ENCODE peak calls at places on chromosomes 1 and 21, in nine cellular contexts. P is heart right ventricle, C is cardiac muscle cell, S is heart left ventricle, Z is psoas muscle, G is bronchial epithelial cell, F is astrocyte, U is esophagus squamous epithelium, K is pancreas. Q is an unnamed sample. For H3K36me3, the result is how much of the 10 kb centered on the place peaks cover.

GRCh38 chr1:9294910-9295636 is 2.4 kb downstream of the SPSB1 start:
- DNase-seq in P (no peak), C (peak), S (peak), Z (peak), G (no peak), F (peak), U (no peak), K (no peak), Q (peak)

GRCh38 chr1:159817276-159818041 is 9.2 kb upstream of the SLAMF8 start:
- DNase-seq in P (no peak), C (no peak), S (no peak), Z (no peak), G (peak), F (no peak), U (no peak), K (no peak), Q (no peak)

GRCh38 chr1:37477946-37478345 is 3.6 kb downstream of the ZC3H12A start:
- DNase-seq in P (no peak), C (no peak), S (no peak), Z (peak), G (peak), F (no peak), U (no peak), K (peak), Q (no peak)

GRCh38 chr1:232538224-232538942 is 91.5 kb downstream of the SIPA1L2 start:
- DNase-seq in P (no peak), C (peak), S (no peak), Z (no peak), G (peak), F (peak), U (no peak), K (no peak), Q (no peak)

GRCh38 chr1:184624051-184624450 is 130.6 kb downstream of the EDEM3 start:
- DNase-seq in P (no peak), C (no peak), S (no peak), Z (no peak), G (peak), F (no peak), U (no peak), K (no peak), Q (no peak)

GRCh38 chr1:84353665-84354064 is 44.6 kb upstream of the DNASE2B start:
- DNase-seq in P (no peak), C (peak), S (no peak), Z (no peak), G (no peak), F (peak), U (no peak), K (no peak), Q (no peak)

GRCh38 chr21:27648560-27648959 is 681.7 kb upstream of the ADAMTS5 start:
- DNase-seq in P (no peak), C (peak), S (no peak), Z (no peak), G (peak), F (peak), U (no peak), K (no peak), Q (no peak)

GRCh38 chr1:89952021-89952995 is 42.6 kb upstream of the ZNF326 start:
- DNase-seq in P (no peak), C (peak), S (no peak), Z (no peak), G (no peak), F (peak), U (no peak), K (no peak), Q (no peak)

GRCh38 chr1:116334868-116335649 is 38.0 kb upstream of the ATP1A1 start:
- DNase-seq in P (no peak), C (peak), S (no peak), Z (no peak), G (no peak), F (no peak), U (no peak), K (no peak), Q (no peak)

GRCh38 chr1:221317537-221317936 is 424.4 kb downstream of the DUSP10 start:
- DNase-seq in P (no peak), C (no peak), S (no peak), Z (no peak), G (no peak), F (no peak), U (no peak), K (no peak), Q (no peak)

GRCh38 chr1:228689255-228689654 is 46.0 kb upstream of the RHOU start:
- DNase-seq in P (no peak), C (no peak), S (no peak), Z (no peak), G (no peak), F (no peak), U (no peak), K (no peak), Q (no peak)

GRCh38 chr1:39960461-39960958 is 5.6 kb downstream of the MFSD2A start:
- DNase-seq in P (no peak), C (no peak), S (peak), Z (no peak), G (peak), F (no peak), U (peak), K (peak), Q (peak)

GRCh38 chr1:154474802-154475201 is 27.2 kb upstream of the TDRD10 start:
- DNase-seq in P (no peak), C (peak), S (peak), Z (no peak), G (peak), F (peak), U (no peak), K (no peak), Q (no peak)

GRCh38 chr1:31380181-31380580 is 7.3 kb upstream of the FABP3 start:
- DNase-seq in P (peak), C (no peak), S (peak), Z (peak), G (no peak), F (no peak), U (no peak), K (no peak), Q (no peak)

GRCh38 chr1:147771216-147772125 is 11.1 kb upstream of the GJA5 start:
- DNase-seq in P (peak), C (peak), S (peak), Z (peak), G (peak), F (no peak), U (no peak), K (no peak), Q (no peak)

GRCh38 chr1:77227383-77227782 is 8.2 kb upstream of the PIGK start:
- DNase-seq in P (no peak), C (no peak), S (no peak), Z (no peak), G (no peak), F (no peak), U (no peak), K (no peak), Q (no peak)

GRCh38 chr21:32717851-32718316 is 9.9 kb downstream of the SYNJ1 start:
- DNase-seq in P (no peak), C (peak), S (no peak), Z (no peak), G (peak), F (peak), U (no peak), K (no peak), Q (no peak)

GRCh38 chr1:24080131-24080530 is 31.8 kb downstream of the MYOM3 start:
- DNase-seq in P (peak), C (no peak), S (peak), Z (peak), G (no peak), F (no peak), U (no peak), K (no peak), Q (no peak)

GRCh38 chr21:14677639-14678179 is 131.6 kb upstream of the SAMSN1 start:
- DNase-seq in P (no peak), C (no peak), S (no peak), Z (no peak), G (no peak), F (no peak), U (no peak), K (no peak), Q (no peak)

GRCh38 chr1:85626818-85627217 is 46.3 kb downstream of the CCN1 start:
- DNase-seq in P (no peak), C (no peak), S (no peak), Z (no peak), G (no peak), F (no peak), U (no peak), K (no peak), Q (no peak)
- H3K36me3 ChIP-seq in P (under half), C (under half), S (under half), Z (under half), G (under half), F (under half), U (under half), K (under half), Q (under half)

DNA sequence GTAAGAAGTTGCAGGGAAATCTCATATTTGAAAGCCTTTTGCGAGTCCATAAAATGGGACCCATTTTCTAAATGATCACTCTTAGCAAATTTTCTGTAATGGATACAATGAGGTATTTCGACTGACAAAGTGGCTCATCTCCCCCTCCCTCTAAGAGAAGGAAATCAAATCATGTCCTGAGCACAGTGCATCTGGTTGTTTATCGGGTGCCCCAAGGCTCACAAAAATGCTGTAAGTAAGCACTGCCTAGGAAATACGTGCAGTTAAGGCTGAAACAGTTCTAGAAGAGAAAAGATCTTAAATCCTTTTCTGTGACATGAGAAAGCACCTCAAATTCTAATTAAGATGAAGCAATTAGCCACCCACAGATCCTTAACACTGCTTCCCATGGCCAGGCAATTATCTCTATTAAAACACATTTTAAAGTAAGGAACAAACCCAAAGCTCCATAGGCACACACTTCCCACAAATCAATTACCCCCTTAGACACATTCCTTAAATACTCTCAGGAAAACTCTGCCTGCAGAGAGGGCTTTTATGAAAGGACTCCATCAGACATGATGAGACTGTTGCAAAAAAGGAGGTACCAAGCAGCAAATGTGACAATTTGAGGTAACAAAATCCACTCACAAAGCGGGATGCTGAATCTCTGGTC is 216.3 kb downstream of the KCNH1 start:
- DNase-seq in P (no peak), C (no peak), S (no peak), Z (no peak), G (no peak), F (no peak), U (no peak), K (no peak), Q (no peak)
- TF ChIP-seq CTCF in P (no peak), C (no peak), S (no peak), Z (no peak), G (no peak), F (no peak), U (no peak), K (no peak), Q (no peak)

DNA sequence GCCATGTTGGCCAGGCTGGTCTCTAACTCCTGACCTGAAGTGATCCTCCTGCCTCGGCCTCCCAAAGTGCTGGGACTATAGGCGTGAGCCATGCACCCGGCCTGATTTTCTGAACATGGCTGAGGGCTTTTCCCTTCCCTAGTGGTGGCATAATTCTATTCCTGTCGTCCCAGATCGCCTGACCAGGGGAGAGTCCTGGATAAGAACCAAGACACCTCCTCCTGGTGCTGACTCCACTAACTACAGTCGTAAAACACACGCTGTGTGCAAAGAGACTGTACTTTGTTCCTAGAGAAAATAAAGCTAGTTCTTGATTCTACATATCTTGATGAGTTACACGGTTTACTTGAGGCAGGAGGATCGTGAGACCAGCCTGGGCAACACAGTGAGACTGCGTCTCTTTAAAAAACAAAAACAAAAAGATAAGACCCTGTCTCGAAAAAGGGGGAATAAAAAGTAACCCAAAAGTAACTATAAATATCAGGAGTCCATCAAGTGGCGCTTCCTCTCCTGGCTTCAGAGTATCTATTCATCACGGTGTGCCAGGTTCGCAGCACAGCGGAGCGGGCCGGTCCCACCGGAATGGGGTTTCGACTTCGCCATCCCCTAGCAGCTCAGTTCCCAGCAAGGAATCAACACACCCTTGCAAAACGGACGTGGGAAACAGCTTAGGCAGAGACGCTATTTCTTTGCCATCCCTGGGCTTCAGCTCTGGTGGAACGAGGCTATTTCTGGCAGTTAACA is 973 bp downstream of the SDF4 start:
- DNase-seq in P (no peak), C (peak), S (no peak), Z (no peak), G (peak), F (peak), U (no peak), K (no peak), Q (no peak)
- H3K36me3 ChIP-seq in P (under half), C (under half), S (under half), Z (under half), G (under half), F (under half), U (half or more), K (under half), Q (under half)

DNA sequence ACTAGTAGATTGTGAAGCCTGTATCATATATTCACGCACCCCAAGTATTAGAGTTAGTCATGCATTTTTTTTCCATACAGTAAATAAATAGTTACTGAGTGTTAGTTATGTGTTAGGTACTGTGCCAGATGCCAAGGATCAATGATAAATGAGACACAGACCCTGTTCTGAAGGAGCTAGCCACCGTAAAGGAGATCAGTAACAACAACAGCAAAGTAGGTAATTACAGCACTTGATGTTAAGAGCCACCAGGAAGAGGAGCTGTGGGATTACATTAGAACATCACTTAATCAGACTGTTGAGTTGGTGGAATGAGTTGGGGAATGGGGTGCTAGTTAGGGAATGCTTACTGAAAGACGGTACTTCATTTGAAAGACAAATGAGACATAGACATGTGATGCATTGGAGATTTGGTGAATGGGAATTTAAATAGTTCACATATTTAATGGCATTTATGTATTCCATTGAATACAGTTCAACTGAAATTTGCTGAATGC is 21.0 kb downstream of the PRKAA2 start:
- DNase-seq in P (no peak), C (no peak), S (no peak), Z (no peak), G (no peak), F (no peak), U (no peak), K (no peak), Q (no peak)
- TF ChIP-seq CTCF in P (no peak), C (no peak), S (no peak), Z (no peak), G (no peak), F (no peak), U (no peak), K (no peak), Q (no peak)

GRCh38 chr1:222694927-222695326 is 17.4 kb downstream of the AIDA start:
- DNase-seq in P (no peak), C (no peak), S (no peak), Z (no peak), G (no peak), F (no peak), U (no peak), K (no peak), Q (no peak)

GRCh38 chr1:222697858-222698257 is 14.4 kb downstream of the AIDA start:
- DNase-seq in P (no peak), C (peak), S (no peak), Z (no peak), G (no peak), F (peak), U (no peak), K (no peak), Q (no peak)

GRCh38 chr1:222702210-222702609 is 10.1 kb downstream of the AIDA start:
- DNase-seq in P (no peak), C (no peak), S (no peak), Z (no peak), G (no peak), F (no peak), U (no peak), K (no peak), Q (no peak)

GRCh38 chr1:222696741-222697140 is 15.6 kb downstream of the AIDA start:
- DNase-seq in P (no peak), C (no peak), S (no peak), Z (no peak), G (no peak), F (no peak), U (no peak), K (no peak), Q (no peak)

DNA sequence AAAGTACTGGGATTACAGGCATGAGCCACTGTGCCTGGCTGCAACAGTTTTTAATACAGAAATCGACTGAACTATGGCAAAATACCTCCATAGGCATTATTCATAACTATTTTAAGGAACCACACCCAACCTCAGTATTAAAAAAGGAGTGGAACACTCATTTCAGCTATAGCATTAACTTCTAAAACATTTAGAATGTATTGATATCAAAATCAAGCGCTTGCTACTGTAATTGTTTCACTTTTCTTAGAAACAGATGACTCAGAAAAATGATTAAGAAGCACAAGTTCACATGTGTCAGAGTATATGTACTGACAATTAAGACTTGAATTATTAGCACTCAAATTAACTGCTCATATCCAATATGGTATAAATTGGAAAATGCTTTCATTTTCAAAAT is 15.1 kb downstream of the AIDA start:
- DNase-seq in P (no peak), C (no peak), S (no peak), Z (no peak), G (peak), F (no peak), U (no peak), K (no peak), Q (no peak)
- H3K36me3 ChIP-seq in P (under half), C (under half), S (half or more), Z (under half), G (under half), F (under half), U (half or more), K (under half), Q (under half)

GRCh38 chr1:183483224-183483623 is 10.9 kb downstream of the SMG7 start:
- DNase-seq in P (no peak), C (no peak), S (no peak), Z (no peak), G (no peak), F (no peak), U (no peak), K (no peak), Q (no peak)

GRCh38 chr1:183480971-183481431 is 8.7 kb downstream of the SMG7 start:
- DNase-seq in P (no peak), C (peak), S (no peak), Z (no peak), G (peak), F (no peak), U (no peak), K (no peak), Q (peak)

GRCh38 chr1:183487686-183488442 is 15.6 kb downstream of the SMG7 start:
- DNase-seq in P (no peak), C (no peak), S (no peak), Z (no peak), G (no peak), F (no peak), U (no peak), K (no peak), Q (no peak)

DNA sequence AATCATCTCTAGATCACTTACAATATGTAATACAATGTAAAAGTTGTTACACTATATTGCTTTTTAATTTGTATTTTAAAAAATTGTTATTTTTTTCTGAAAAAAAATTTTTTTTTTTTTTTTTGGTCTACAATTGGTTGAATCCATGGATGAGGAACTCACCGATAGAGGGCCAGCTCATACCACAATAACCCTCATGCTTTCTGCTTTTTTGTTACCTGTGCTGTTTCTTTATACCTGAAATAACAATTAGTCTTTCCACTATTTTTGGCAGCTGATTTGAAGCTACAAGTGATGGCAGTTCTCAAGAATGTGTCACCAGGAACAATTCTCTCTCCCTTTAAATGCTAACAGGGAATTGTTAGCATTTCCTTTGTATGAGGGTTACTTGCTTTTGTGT is 12.0 kb downstream of the SMG7 start:
- DNase-seq in P (no peak), C (no peak), S (no peak), Z (no peak), G (no peak), F (no peak), U (no peak), K (no peak), Q (no peak)
- TF ChIP-seq CTCF in P (no peak), C (no peak), S (no peak), Z (no peak), G (no peak), F (no peak), U (peak), K (no peak), Q (peak)

GRCh38 chr1:27413004-27413403 is 20.6 kb downstream of the GPR3 start:
- DNase-seq in P (no peak), C (peak), S (peak), Z (no peak), G (peak), F (no peak), U (no peak), K (no peak), Q (no peak)

GRCh38 chr1:27408151-27408550 is 15.7 kb downstream of the GPR3 start:
- DNase-seq in P (no peak), C (no peak), S (no peak), Z (no peak), G (peak), F (peak), U (no peak), K (no peak), Q (no peak)

GRCh38 chr1:27409669-27410068 is 17.2 kb downstream of the GPR3 start:
- DNase-seq in P (no peak), C (no peak), S (no peak), Z (no peak), G (no peak), F (no peak), U (no peak), K (no peak), Q (no peak)

GRCh38 chr1:27412502-27412901 is 20.1 kb downstream of the GPR3 start:
- DNase-seq in P (no peak), C (no peak), S (no peak), Z (no peak), G (no peak), F (no peak), U (no peak), K (no peak), Q (no peak)

DNA sequence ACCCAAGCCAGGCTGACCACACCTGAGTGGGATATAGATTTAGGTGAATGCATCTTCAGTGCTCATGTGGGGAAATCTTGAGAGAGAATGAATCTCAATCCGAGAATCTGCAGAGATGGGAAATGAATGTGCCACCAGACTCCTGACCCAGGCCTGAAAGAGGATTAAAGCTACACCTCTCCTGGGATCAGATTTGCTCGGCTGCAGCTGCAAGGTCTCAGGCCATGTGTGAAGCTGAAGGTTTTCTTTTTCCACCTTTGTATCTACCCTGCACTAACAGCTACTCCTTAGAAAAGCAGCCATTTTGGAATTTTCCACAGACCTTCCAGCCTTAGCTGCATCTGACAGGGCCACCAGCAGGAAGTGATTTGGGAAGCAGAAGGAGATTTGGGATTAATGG is 18.3 kb downstream of the GPR3 start:
- DNase-seq in P (no peak), C (no peak), S (no peak), Z (no peak), G (no peak), F (no peak), U (no peak), K (no peak), Q (no peak)
- H3K36me3 ChIP-seq in P (under half), C (half or more), S (half or more), Z (half or more), G (under half), F (under half), U (half or more), K (under half), Q (under half)

GRCh38 chr1:98556521-98557158 is 104.9 kb upstream of the SNX7 start:
- DNase-seq in P (no peak), C (peak), S (no peak), Z (no peak), G (peak), F (no peak), U (no peak), K (no peak), Q (no peak)
- TF ChIP-seq CTCF in P (peak), C (peak), S (no peak), Z (no peak), G (peak), F (peak), U (peak), K (no peak), Q (peak)